ENCODE peak calls at places on chromosomes 2 and 18, in five cellular contexts. G is AG09309, Q is WTC11, O is H9, D is M059J. E is an unnamed sample.

GRCh38 chr18:55442561-55442960 is 145.4 kb downstream of the TCF4 start:
- DNase-seq in G (no peak), Q (no peak), O (no peak), D (no peak), E (no peak)

GRCh38 chr2:176187306-176188217 is 906 bp upstream of the HOXD1 start:
- DNase-seq in G (no peak), Q (peak), O (peak), D (peak), E (peak)

GRCh38 chr18:79918089-79919011 is 33.1 kb downstream of the SLC66A2 start:
- DNase-seq in G (no peak), Q (no peak), O (peak), D (no peak), E (no peak)

GRCh38 chr2:58215429-58215828 is 25.7 kb downstream of the FANCL start:
- DNase-seq in G (no peak), Q (no peak), O (no peak), D (no peak), E (no peak)

GRCh38 chr2:46601328-46601963 is 122.1 kb downstream of the TMEM247 start:
- DNase-seq in G (no peak), Q (no peak), O (no peak), D (no peak), E (peak)

GRCh38 chr2:120914839-120915521 is 179.3 kb downstream of the GLI2 start:
- DNase-seq in G (peak), Q (no peak), O (no peak), D (peak), E (peak)

GRCh38 chr2:207662203-207662602 is 37.0 kb upstream of the METTL21A start:
- DNase-seq in G (no peak), Q (no peak), O (no peak), D (peak), E (no peak)

GRCh38 chr18:59715966-59716369 is 18.7 kb upstream of the CCBE1 start:
- DNase-seq in G (peak), Q (no peak), O (no peak), D (peak), E (peak)

GRCh38 chr2:130785466-130786055 is 30.2 kb downstream of the AMER3 start:
- DNase-seq in G (no peak), Q (no peak), O (no peak), D (no peak), E (no peak)

GRCh38 chr2:9699139-9699823 is 68.5 kb upstream of the YWHAQ start:
- DNase-seq in G (peak), Q (no peak), O (no peak), D (peak), E (peak)

GRCh38 chr2:200405599-200406298 is 99.3 kb downstream of the SPATS2L start:
- DNase-seq in G (peak), Q (no peak), O (no peak), D (peak), E (peak)

E was measured in RPMI7951.